ENCODE peak calls at places on chromosome 20, in five cellular contexts. E is C1 segment of cervical spinal cord, B is SK-N-SH, Q is type B pancreatic cell, Z is RCC 7860. S is an unnamed sample.

GRCh38 chr20:44683263-44684046 is 31.7 kb upstream of the CCN5 start:
- DNase-seq in E (no peak), B (peak), Q (no peak), Z (peak), S (peak)

GRCh38 chr20:63096681-63097335 is 90.0 kb upstream of the BHLHE23 start:
- DNase-seq in E (no peak), B (no peak), Q (peak), Z (no peak), S (no peak)

GRCh38 chr20:58078741-58079522 is 149.5 kb downstream of the ANKRD60 start:
- DNase-seq in E (no peak), B (no peak), Q (peak), Z (peak), S (no peak)

GRCh38 chr20:62822788-62823651 is 6.2 kb downstream of the COL9A3 start:
- DNase-seq in E (no peak), B (peak), Q (no peak), Z (peak), S (no peak)

GRCh38 chr20:48076772-48077171 is 291.5 kb upstream of the SULF2 start:
- DNase-seq in E (no peak), B (no peak), Q (no peak), Z (no peak), S (no peak)

GRCh38 chr20:5171074-5171789 is 44.4 kb downstream of the CDS2 start:
- DNase-seq in E (no peak), B (no peak), Q (no peak), Z (no peak), S (no peak)

GRCh38 chr20:53413188-53413631 is 180.4 kb downstream of the ZNF217 start:
- DNase-seq in E (no peak), B (no peak), Q (no peak), Z (peak), S (no peak)

GRCh38 chr20:12152996-12153395 is 235.3 kb downstream of the BTBD3 start:
- DNase-seq in E (no peak), B (no peak), Q (no peak), Z (no peak), S (no peak)

GRCh38 chr20:39619386-39619785 is 657.2 kb downstream of the DHX35 start:
- DNase-seq in E (no peak), B (no peak), Q (no peak), Z (no peak), S (no peak)

GRCh38 chr20:13231031-13231752 is 10.1 kb downstream of the ISM1 start:
- DNase-seq in E (no peak), B (no peak), Q (no peak), Z (peak), S (peak)

GRCh38 chr20:36820073-36820472 is 46.5 kb upstream of the DSN1 start:
- DNase-seq in E (no peak), B (no peak), Q (no peak), Z (no peak), S (no peak)

GRCh38 chr20:33846291-33846916 is 35.3 kb downstream of the CHMP4B start:
- DNase-seq in E (no peak), B (no peak), Q (no peak), Z (no peak), S (no peak)

GRCh38 chr20:51660741-51661608 is 107.2 kb downstream of the ATP9A start:
- DNase-seq in E (no peak), B (peak), Q (no peak), Z (peak), S (no peak)

GRCh38 chr20:61300293-61300692 is 48.2 kb downstream of the CDH4 start:
- DNase-seq in E (no peak), B (no peak), Q (no peak), Z (no peak), S (no peak)

GRCh38 chr20:43751167-43752050 is 24.6 kb upstream of the GTSF1L start:
- DNase-seq in E (no peak), B (no peak), Q (no peak), Z (peak), S (peak)

GRCh38 chr20:25336561-25337422 is 53.8 kb downstream of the ABHD12 start:
- DNase-seq in E (no peak), B (no peak), Q (no peak), Z (no peak), S (no peak)

GRCh38 chr20:58714340-58714922 is 21.8 kb downstream of the NPEPL1 start:
- DNase-seq in E (no peak), B (peak), Q (peak), Z (no peak), S (no peak)

GRCh38 chr20:53513489-53514298 is 79.9 kb downstream of the ZNF217 start:
- DNase-seq in E (no peak), B (no peak), Q (no peak), Z (no peak), S (no peak)

GRCh38 chr20:54928564-54928963 is 453.2 kb downstream of the DOK5 start:
- DNase-seq in E (no peak), B (no peak), Q (no peak), Z (no peak), S (no peak)

GRCh38 chr20:39850236-39850635 is 838.8 kb downstream of the MAFB start:
- DNase-seq in E (no peak), B (no peak), Q (no peak), Z (no peak), S (no peak)

GRCh38 chr20:675453-676314 is at the start of gene SCRT2:
- DNase-seq in E (peak), B (peak), Q (peak), Z (no peak), S (peak)

GRCh38 chr20:46572181-46572580 is 21.7 kb upstream of the OCSTAMP start:
- DNase-seq in E (peak), B (peak), Q (no peak), Z (no peak), S (no peak)

GRCh38 chr20:145877-146276 is 3.5 kb downstream of the DEFB126 start:
- DNase-seq in E (no peak), B (no peak), Q (no peak), Z (no peak), S (no peak)